ENCODE peak calls at places on chromosomes 5 and 9, in ten cellular contexts. W, H, A, C, L, P, I, K, J and N are unnamed samples.

GRCh38 chr5:123089572-123089970 is 530 bp downstream of the PRDM6 start:
- DNase-seq in A (no peak), H (no peak), L (no peak), P (peak), C (peak), W (no peak), J (no peak), I (no peak), K (no peak), N (no peak)

GRCh38 chr5:176131771-176132170 is 106.5 kb upstream of the SIMC1 start:
- DNase-seq in K (no peak), A (no peak), H (no peak), J (no peak), P (no peak), I (no peak), L (no peak), W (no peak), C (no peak), N (no peak)

GRCh38 chr9:75529463-75529862 is 361.0 kb upstream of the PCSK5 start:
- DNase-seq in A (no peak), W (no peak), L (no peak), H (no peak), P (no peak), J (no peak), C (no peak), I (no peak), K (no peak), N (no peak)

GRCh38 chr9:98708933-98709911 is at the start of gene GABBR2:
- DNase-seq in L (no peak), W (no peak), I (no peak), C (peak), H (no peak), K (no peak), J (no peak), A (no peak), P (peak), N (no peak)

GRCh38 chr5:139178582-139178917 is 19.6 kb downstream of the SIL1 start:
- DNase-seq in I (no peak), W (no peak), K (no peak), A (no peak), L (no peak), H (no peak), C (no peak), J (no peak), P (no peak), N (no peak)

GRCh38 chr9:37944671-37945481 is 40.9 kb upstream of the SLC25A51 start:
- DNase-seq in A (no peak), K (no peak), C (no peak), L (no peak), J (no peak), P (no peak), I (no peak), W (no peak), H (no peak), N (no peak)

GRCh38 chr5:151925396-151925750 is 722 bp upstream of the GLRA1 start:
- DNase-seq in J (no peak), A (no peak), I (no peak), C (no peak), L (no peak), W (no peak), P (no peak), H (no peak), K (no peak), N (no peak)

GRCh38 chr9:137761032-137761431 is 116.5 kb upstream of the CACNA1B start:
- DNase-seq in P (no peak), J (no peak), W (peak), H (no peak), I (no peak), C (no peak), L (peak), A (no peak), K (no peak), N (no peak)

GRCh38 chr5:2721739-2722138 is 29.7 kb downstream of the IRX2 start:
- DNase-seq in L (no peak), P (no peak), C (no peak), K (no peak), A (no peak), H (no peak), W (no peak), I (no peak), J (no peak), N (no peak)

GRCh38 chr5:109656829-109657228 is 32.9 kb upstream of the MAN2A1 start:
- DNase-seq in C (peak), K (no peak), H (peak), W (peak), L (peak), A (no peak), J (no peak), I (peak), P (no peak), N (peak)

GRCh38 chr9:14238044-14238443 is 75.9 kb downstream of the NFIB start:
- DNase-seq in W (no peak), I (no peak), L (no peak), H (no peak), A (no peak), J (no peak), K (no peak), C (no peak), P (peak), N (no peak)

GRCh38 chr9:27590636-27591035 is 17.4 kb upstream of the C9orf72 start:
- DNase-seq in W (no peak), C (no peak), K (no peak), I (no peak), H (no peak), P (no peak), L (no peak), A (no peak), J (no peak), N (no peak)

GRCh38 chr5:73265641-73266040 is 92.6 kb downstream of the TMEM174 start:
- DNase-seq in J (no peak), C (no peak), P (no peak), K (no peak), L (no peak), A (no peak), W (no peak), H (no peak), I (no peak), N (no peak)